ENCODE peak calls at places on chromosomes 13 and 19, in seven cellular contexts. C is prostate gland; A is naive thymus-derived CD4-positive, alpha-beta T cell; B is CD8-positive, alpha-beta T cell; K is cardiac muscle cell; F is neuronal stem cell; N is heart left ventricle. O is an unnamed sample. For H3K9me3 and H3K4me1, the result is how much of the 10 kb centered on the place peaks cover.

GRCh38 chr19:39351537-39352037 is 9.4 kb downstream of the SAMD4B start:
- DNase-seq in N (no peak), A (no peak), K (no peak), B (no peak), C (no peak), F (no peak), O (no peak)

GRCh38 chr13:51861728-51862300 is at the start of gene CCDC70:
- DNase-seq in C (no peak), F (no peak), B (no peak), N (no peak), K (no peak), A (no peak), O (no peak)

GRCh38 chr19:17235618-17236413 is 9.8 kb downstream of the OCEL1 start:
- DNase-seq in B (peak), C (peak), K (peak), F (peak), A (peak), N (peak), O (peak)

GRCh38 chr13:43911871-43912270 is 32.2 kb downstream of the LACC1 start:
- DNase-seq in K (no peak), N (no peak), B (no peak), A (no peak), F (no peak), C (no peak), O (no peak)

GRCh38 chr19:45152504-45153338 is 8.1 kb downstream of the NKPD1 start:
- DNase-seq in N (peak), B (peak), A (peak), F (no peak), K (no peak), C (peak), O (peak)

GRCh38 chr19:50510121-50510670 is 795 bp downstream of the JOSD2 start:
- DNase-seq in F (no peak), C (no peak), K (no peak), N (no peak), A (no peak), B (no peak), O (peak)

GRCh38 chr13:85772379-85772778 is 26.8 kb downstream of the SLITRK6 start:
- DNase-seq in F (no peak), A (no peak), B (no peak), C (no peak), N (no peak), K (no peak), O (no peak)

GRCh38 chr19:39927524-39928356 is 6.7 kb downstream of the FCGBP start:
- DNase-seq in N (no peak), F (no peak), C (no peak), B (no peak), A (no peak), K (no peak), O (no peak)

GRCh38 chr19:46654621-46655152 is 6.3 kb downstream of the DACT3 start:
- DNase-seq in B (no peak), N (peak), C (no peak), A (no peak), K (peak), F (peak), O (no peak)

GRCh38 chr19:13795595-13796300 is 505 bp downstream of the ZSWIM4 start:
- DNase-seq in A (no peak), F (no peak), K (peak), B (no peak), N (peak), C (peak), O (no peak)

GRCh38 chr19:41409288-41409687 is 11.7 kb downstream of the BCKDHA start:
- DNase-seq in F (no peak), K (peak), B (no peak), N (peak), C (peak), A (no peak), O (peak)

GRCh38 chr13:38346764-38347163 is 2.9 kb upstream of the UFM1 start:
- DNase-seq in C (no peak), B (no peak), K (no peak), N (no peak), F (no peak), A (no peak), O (no peak)

GRCh38 chr19:52992109-52993004 is 21.4 kb upstream of the ERVV-1 start:
- DNase-seq in B (no peak), N (peak), A (no peak), K (peak), F (no peak), C (peak), O (no peak)

GRCh38 chr19:54462713-54463530 is 656 bp downstream of the LENG9 start:
- DNase-seq in A (peak), B (peak), C (peak), N (peak), F (peak), K (peak), O (peak)

GRCh38 chr13:97559981-97560380 is 126.0 kb downstream of the RAP2A start:
- DNase-seq in C (no peak), K (no peak), A (no peak), N (no peak), F (no peak), B (no peak), O (no peak)

GRCh38 chr19:44111910-44112463 is 1.2 kb upstream of the ZNF225 start:
- DNase-seq in F (peak), K (peak), N (no peak), C (no peak), B (no peak), A (no peak), O (no peak)

GRCh38 chr13:73820688-73821087 is 313.5 kb downstream of the KLF12 start:
- DNase-seq in C (no peak), N (no peak), A (no peak), B (no peak), F (no peak), K (no peak), O (no peak)

GRCh38 chr13:23509781-23510543 is 60.2 kb upstream of the TNFRSF19 start:
- DNase-seq in F (no peak), A (no peak), N (no peak), K (peak), B (no peak), C (no peak), O (no peak)

GRCh38 chr13:80339578-80339840 is 1.4 kb downstream of the SPRY2 start:
- DNase-seq in F (peak), C (peak), N (no peak), B (no peak), A (no peak), K (no peak), O (no peak)

GRCh38 chr19:14450168-14450874 is 17.2 kb downstream of the PKN1 start:
- DNase-seq in C (no peak), A (peak), K (no peak), F (no peak), B (peak), N (no peak), O (no peak)

GRCh38 chr19:55640577-55641375 is at the start of gene ZNF580:
- DNase-seq in F (peak), A (peak), C (peak), K (peak), N (peak), B (peak), O (peak)

GRCh38 chr19:48637449-48637947 is 319 bp upstream of the DBP start:
- DNase-seq in N (peak), A (peak), K (peak), F (peak), B (peak), C (peak), O (peak)

GRCh38 chr13:31310781-31311180 is 111.0 kb downstream of the B3GLCT start:
- DNase-seq in K (no peak), A (no peak), F (no peak), N (peak), B (no peak), C (peak), O (no peak)

GRCh38 chr13:84574851-84575250 is 692.6 kb upstream of the SLITRK1 start:
- DNase-seq in C (no peak), K (no peak), F (no peak), N (no peak), B (no peak), A (no peak), O (no peak)

GRCh38 chr13:41563501-41564001 is 106.2 kb downstream of the RGCC start:
- DNase-seq in A (peak), K (no peak), F (no peak), N (no peak), C (no peak), B (no peak), O (no peak)

GRCh38 chr13:32056316-32056715 is 24.7 kb downstream of the FRY start:
- DNase-seq in F (no peak), B (no peak), K (no peak), N (no peak), C (no peak), A (no peak), O (no peak)

GRCh38 chr19:6678690-6679109 is 8.7 kb upstream of the TNFSF14 start:
- DNase-seq in B (no peak), K (no peak), A (no peak), N (no peak), F (no peak), C (no peak), O (no peak)

GRCh38 chr13:51370116-51370515 is 30.6 kb downstream of the SERPINE3 start:
- DNase-seq in C (no peak), B (no peak), F (no peak), A (no peak), K (no peak), N (no peak), O (no peak)

GRCh38 chr19:19540707-19541515 is 2.8 kb downstream of the CILP2 start:
- DNase-seq in B (peak), A (peak), K (peak), N (no peak), C (no peak), F (peak), O (peak)

GRCh38 chr13:23980160-23980551 is 82.9 kb upstream of the C1QTNF9B start:
- DNase-seq in N (peak), A (peak), C (peak), K (peak), B (peak), F (peak), O (peak)

GRCh38 chr13:76326343-76326742 is 559.9 kb downstream of the KCTD12 start:
- DNase-seq in N (no peak), C (no peak), F (no peak), B (no peak), A (no peak), K (no peak), O (no peak)

GRCh38 chr13:91054902-91055301 is 292.6 kb upstream of the MIR17HG start:
- DNase-seq in C (no peak), B (no peak), K (no peak), N (no peak), F (no peak), A (no peak), O (no peak)

GRCh38 chr19:14113762-14114414 is 3.7 kb downstream of the PRKACA start:
- DNase-seq in C (no peak), A (no peak), N (peak), F (no peak), B (peak), K (no peak), O (peak)

GRCh38 chr13:113393572-113394503 is 29.9 kb upstream of the GRTP1 start:
- DNase-seq in K (peak), F (peak), N (peak), A (peak), B (peak), C (peak), O (peak)

GRCh38 chr19:29672933-29673336 is 7.7 kb downstream of the PLEKHF1 start:
- DNase-seq in A (peak), F (no peak), N (no peak), K (no peak), B (peak), C (no peak), O (no peak)

GRCh38 chr19:48614436-48615144 is at the start of gene FAM83E:
- DNase-seq in F (no peak), B (no peak), A (no peak), C (peak), N (no peak), K (no peak), O (peak)

GRCh38 chr13:79281335-79281734 is 124.7 kb downstream of the RBM26 start:
- DNase-seq in B (no peak), A (no peak), K (no peak), N (no peak), C (no peak), F (peak), O (no peak)

GRCh38 chr19:934865-935422 is 9.1 kb downstream of the ARID3A start:
- DNase-seq in K (no peak), B (no peak), N (peak), A (no peak), C (peak), F (no peak), O (peak)

GRCh38 chr19:37309834-37310575 is 60.9 kb upstream of the ZNF527 start:
- DNase-seq in B (peak), C (no peak), K (peak), A (no peak), N (no peak), F (no peak), O (no peak)
- H3K9me3 ChIP-seq in B (under half), C (under half), K (under half), A (under half), N (under half), F (under half), O (under half)

GRCh38 chr19:2170987-2171348 is 7.2 kb downstream of the DOT1L start:
- DNase-seq in N (no peak), C (no peak), F (no peak), A (no peak), K (no peak), B (no peak), O (no peak)

GRCh38 chr19:2167896-2168618 is 4.3 kb downstream of the DOT1L start:
- DNase-seq in N (peak), C (no peak), A (no peak), B (peak), K (peak), F (no peak), O (peak)

GRCh38 chr19:2166741-2167738 is 3.3 kb downstream of the DOT1L start:
- DNase-seq in C (peak), N (peak), F (no peak), A (no peak), K (no peak), B (no peak), O (peak)

GRCh38 chr19:2170219-2170618 is 6.5 kb downstream of the DOT1L start:
- DNase-seq in N (no peak), K (no peak), C (no peak), A (no peak), F (no peak), B (no peak), O (no peak)

GRCh38 chr19:2168619-2169424 is 5.1 kb downstream of the DOT1L start:
- DNase-seq in B (peak), K (peak), C (peak), A (no peak), F (peak), N (peak), O (peak)
- H3K4me1 ChIP-seq in B (under half), K (half or more), C (under half), A (under half), F (under half), N (half or more), O (half or more)

DNA sequence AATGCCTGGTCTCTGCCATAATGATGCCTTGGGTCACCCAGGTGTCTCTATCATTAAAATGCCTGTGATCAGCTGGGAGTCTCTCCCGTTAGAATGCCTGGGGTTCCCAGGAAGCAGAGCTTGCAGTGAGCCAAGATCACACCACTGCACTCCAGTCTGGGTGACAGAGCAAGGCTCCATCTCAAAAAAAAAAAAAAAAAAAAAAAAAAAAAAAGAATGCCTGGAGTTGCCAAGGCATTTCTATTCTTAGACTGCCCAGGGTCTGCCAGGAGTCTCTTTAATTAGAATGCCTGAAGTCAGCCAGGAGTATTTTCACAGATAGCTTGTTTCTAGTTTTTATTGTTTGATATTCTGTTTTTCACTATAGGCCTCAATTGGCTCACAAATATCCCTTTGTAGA is 1552.5 kb downstream of the UQCRFS1 start:
- DNase-seq in F (no peak), B (no peak), K (no peak), C (no peak), A (no peak), N (no peak), O (no peak)
- H3K9me3 ChIP-seq in F (under half), B (under half), K (under half), C (under half), A (under half), N (under half), O (half or more)

DNA sequence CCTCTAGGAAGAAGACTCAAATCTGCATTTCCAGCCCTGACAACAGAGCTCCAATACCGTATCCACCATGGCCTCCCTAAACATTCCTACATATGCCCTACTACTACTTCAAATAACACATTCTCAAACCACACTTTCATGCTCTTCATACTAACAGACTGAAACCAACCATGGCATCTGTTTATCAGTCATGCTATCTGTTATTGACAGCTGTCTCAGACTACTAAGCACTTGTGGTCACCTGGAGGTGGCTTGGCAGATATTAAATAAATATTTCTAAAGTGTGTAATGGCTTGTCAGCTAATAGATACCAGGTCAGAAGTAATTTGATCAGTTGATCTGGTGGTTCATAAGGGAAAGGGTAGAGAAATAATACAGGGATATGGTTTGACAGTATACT is 489.1 kb downstream of the DIAPH3 start:
- DNase-seq in C (no peak), K (no peak), A (no peak), B (no peak), N (no peak), F (no peak), O (no peak)
- H3K4me1 ChIP-seq in C (under half), K (under half), A (under half), B (under half), N (under half), F (under half), O (under half)

GRCh38 chr13:111873676-111874178 is 193.2 kb upstream of the SOX1 start:
- DNase-seq in A (no peak), K (no peak), C (no peak), N (no peak), F (no peak), B (no peak), O (no peak)
- H3K9me3 ChIP-seq in A (under half), K (under half), C (under half), N (under half), F (under half), B (under half), O (under half)

GRCh38 chr19:11576186-11576585 is 1.3 kb downstream of the ACP5 start:
- DNase-seq in K (no peak), B (no peak), C (no peak), A (no peak), N (no peak), F (no peak), O (peak)
- H3K4me1 ChIP-seq in K (under half), B (under half), C (under half), A (under half), N (under half), F (under half), O (under half)

GRCh38 chr13:36374063-36374462 is 27.9 kb upstream of the SPART start:
- DNase-seq in A (no peak), F (no peak), B (no peak), C (no peak), K (no peak), N (no peak), O (no peak)
- H3K9me3 ChIP-seq in A (under half), F (under half), B (under half), C (under half), K (under half), N (under half), O (under half)

GRCh38 chr13:25930655-25931054 is 121.2 kb downstream of the SHISA2 start:
- DNase-seq in N (no peak), B (no peak), K (no peak), C (no peak), F (no peak), A (no peak), O (no peak)
- H3K4me1 ChIP-seq in N (under half), B (under half), K (under half), C (under half), F (under half), A (under half), O (under half)

DNA sequence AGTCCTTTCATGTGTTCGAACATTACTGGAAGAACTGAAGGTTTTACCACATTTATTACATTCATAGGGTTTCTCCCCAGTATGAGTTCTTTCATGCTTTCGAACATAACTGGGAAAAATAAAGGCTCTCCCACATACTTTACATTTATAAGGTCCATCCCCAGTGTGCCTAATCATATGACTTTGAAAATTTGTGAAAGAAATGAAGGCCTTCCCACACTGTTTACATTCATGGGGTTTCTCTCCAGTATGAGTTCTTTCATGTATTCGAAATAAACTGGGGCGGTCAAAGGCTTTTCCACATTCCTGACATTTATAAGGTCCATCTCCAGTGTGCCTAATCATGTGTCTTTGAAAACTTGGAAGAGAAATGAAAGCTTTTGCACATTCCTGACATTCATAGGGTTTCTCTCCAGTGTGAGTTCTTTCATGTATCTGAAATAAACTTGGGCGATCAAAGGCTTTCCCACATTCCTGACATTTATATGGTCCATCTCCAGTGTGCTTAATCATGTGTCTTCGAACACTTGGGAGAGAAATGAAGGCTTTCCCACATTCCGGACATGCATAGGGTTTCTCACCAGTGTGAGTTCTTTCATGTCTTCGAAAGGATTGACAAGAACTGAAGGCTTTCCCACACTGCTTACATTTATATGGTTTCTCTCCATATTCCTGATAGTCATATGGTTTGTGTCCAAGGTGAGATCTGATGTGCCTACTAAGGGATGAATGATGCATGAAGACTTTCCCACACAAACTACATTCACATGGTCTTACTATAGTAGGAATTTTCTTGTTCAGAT is 24.0 kb downstream of the ZNF564 start:
- DNase-seq in B (no peak), C (no peak), A (peak), K (peak), F (no peak), N (no peak), O (no peak)
- H3K9me3 ChIP-seq in B (half or more), C (under half), A (half or more), K (under half), F (half or more), N (half or more), O (half or more)

O was measured in lower lobe of right lung.